ENCODE peak calls at places on chromosomes 11 and 22, in eight cellular contexts. One of them, this sample, is unnamed.
A peak's percentile ranks its signal among the peaks of the same experiment; 100 is the strongest.

GRCh38 chr22:32752868-32753520 is 48.5 kb upstream of the TIMP3 start:
- DNase-seq in sigmoid colon: peak; percentile 83
- DNase-seq in prostate gland: no peak
- DNase-seq in body of pancreas: no peak
- DNase-seq in HCT116: no peak
- DNase-seq in endothelial cell of umbilical vein: no peak
- DNase-seq in ovary: no peak
- DNase-seq in spleen: no peak
- DNase-seq in this sample: peak; percentile 77

GRCh38 chr11:1656670-1657069 is 27.1 kb downstream of the KRTAP5-5 start:
- DNase-seq in body of pancreas: no peak
- DNase-seq in prostate gland: no peak
- DNase-seq in endothelial cell of umbilical vein: no peak
- DNase-seq in spleen: peak; percentile 7
- DNase-seq in sigmoid colon: no peak
- DNase-seq in ovary: no peak
- DNase-seq in HCT116: no peak
- DNase-seq in this sample: peak; percentile 73

GRCh38 chr11:88167853-88168252 is 7.4 kb downstream of the RAB38 start:
- DNase-seq in body of pancreas: no peak
- DNase-seq in sigmoid colon: no peak
- DNase-seq in endothelial cell of umbilical vein: no peak
- DNase-seq in prostate gland: no peak
- DNase-seq in HCT116: no peak
- DNase-seq in ovary: no peak
- DNase-seq in spleen: no peak
- DNase-seq in this sample: no peak

GRCh38 chr11:131612576-131612975 is 242.2 kb downstream of the NTM start:
- DNase-seq in ovary: no peak
- DNase-seq in HCT116: no peak
- DNase-seq in sigmoid colon: no peak
- DNase-seq in spleen: no peak
- DNase-seq in prostate gland: no peak
- DNase-seq in body of pancreas: no peak
- DNase-seq in endothelial cell of umbilical vein: no peak
- DNase-seq in this sample: no peak

GRCh38 chr11:128610765-128611617 is 23.6 kb upstream of the ETS1 start:
- DNase-seq in sigmoid colon: no peak
- DNase-seq in ovary: no peak
- DNase-seq in body of pancreas: no peak
- DNase-seq in prostate gland: no peak
- DNase-seq in HCT116: no peak
- DNase-seq in spleen: peak; percentile 94
- DNase-seq in endothelial cell of umbilical vein: peak; percentile 79
- DNase-seq in this sample: no peak

GRCh38 chr11:117824571-117825537 is at the start of gene FXYD2:
- DNase-seq in ovary: peak; percentile 77
- DNase-seq in sigmoid colon: peak; percentile 87
- DNase-seq in endothelial cell of umbilical vein: peak; percentile 44
- DNase-seq in spleen: peak; percentile 77
- DNase-seq in body of pancreas: peak; percentile 37
- DNase-seq in prostate gland: no peak
- DNase-seq in HCT116: no peak
- DNase-seq in this sample: peak; percentile 86

GRCh38 chr22:41479671-41480396 is 10.9 kb downstream of the ACO2 start:
- DNase-seq in prostate gland: no peak
- DNase-seq in HCT116: no peak
- DNase-seq in endothelial cell of umbilical vein: no peak
- DNase-seq in ovary: no peak
- DNase-seq in sigmoid colon: no peak
- DNase-seq in body of pancreas: no peak
- DNase-seq in spleen: no peak
- DNase-seq in this sample: no peak

GRCh38 chr11:115916596-115916995 is 412.4 kb upstream of the CADM1 start:
- DNase-seq in endothelial cell of umbilical vein: no peak
- DNase-seq in prostate gland: no peak
- DNase-seq in HCT116: no peak
- DNase-seq in body of pancreas: no peak
- DNase-seq in spleen: no peak
- DNase-seq in sigmoid colon: no peak
- DNase-seq in ovary: no peak
- DNase-seq in this sample: no peak

GRCh38 chr22:37239336-37240239 is 4.5 kb downstream of the RAC2 start:
- DNase-seq in body of pancreas: no peak
- DNase-seq in prostate gland: no peak
- DNase-seq in HCT116: no peak
- DNase-seq in ovary: no peak
- DNase-seq in endothelial cell of umbilical vein: no peak
- DNase-seq in spleen: peak; percentile 72
- DNase-seq in sigmoid colon: peak; percentile 14
- DNase-seq in this sample: no peak
- TF ChIP-seq CTCF in body of pancreas: no peak
- TF ChIP-seq CTCF in prostate gland: no peak
- TF ChIP-seq CTCF in HCT116: no peak
- TF ChIP-seq CTCF in ovary: no peak
- TF ChIP-seq CTCF in endothelial cell of umbilical vein: no peak
- TF ChIP-seq CTCF in spleen: no peak
- TF ChIP-seq CTCF in sigmoid colon: no peak
- TF ChIP-seq CTCF in this sample: no peak

GRCh38 chr11:119992171-119993051 is 145.5 kb downstream of the TRIM29 start:
- DNase-seq in ovary: no peak
- DNase-seq in HCT116: no peak
- DNase-seq in sigmoid colon: no peak
- DNase-seq in body of pancreas: no peak
- DNase-seq in endothelial cell of umbilical vein: no peak
- DNase-seq in spleen: peak; percentile 52
- DNase-seq in prostate gland: no peak
- DNase-seq in this sample: no peak
- TF ChIP-seq POLR2A in ovary: no peak
- TF ChIP-seq POLR2A in HCT116: no peak
- TF ChIP-seq POLR2A in sigmoid colon: no peak
- TF ChIP-seq POLR2A in body of pancreas: no peak
- TF ChIP-seq POLR2A in endothelial cell of umbilical vein: no peak
- TF ChIP-seq POLR2A in spleen: no peak
- TF ChIP-seq POLR2A in prostate gland: no peak
- TF ChIP-seq POLR2A in this sample: no peak

DNA sequence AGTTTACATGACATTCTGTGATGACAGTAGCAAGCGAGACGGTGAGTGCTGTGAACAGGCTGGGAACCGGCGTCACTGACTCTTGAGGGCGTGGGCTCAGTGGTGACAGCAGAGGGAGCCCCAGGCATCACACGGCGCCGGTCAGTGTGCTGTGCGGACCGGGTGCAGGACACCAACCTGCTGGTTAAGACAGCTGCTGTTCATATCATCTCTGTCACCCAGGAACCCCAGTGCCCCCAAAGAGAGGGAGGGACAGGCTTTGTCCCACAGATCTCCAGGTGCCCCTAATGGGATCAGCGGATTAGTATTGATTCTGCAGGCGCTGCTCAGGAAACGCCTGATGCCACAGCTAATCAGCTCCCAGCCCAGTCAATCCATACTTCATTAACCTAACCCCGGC is 18.4 kb downstream of the B3GAT1 start:
- DNase-seq in endothelial cell of umbilical vein: no peak
- DNase-seq in body of pancreas: no peak
- DNase-seq in sigmoid colon: no peak
- DNase-seq in prostate gland: peak; percentile 17
- DNase-seq in HCT116: peak; percentile 2
- DNase-seq in spleen: no peak
- DNase-seq in ovary: no peak
- DNase-seq in this sample: no peak
- TF ChIP-seq CTCF in endothelial cell of umbilical vein: no peak
- TF ChIP-seq CTCF in body of pancreas: peak; percentile 21
- TF ChIP-seq CTCF in sigmoid colon: no peak
- TF ChIP-seq CTCF in prostate gland: peak; percentile 26
- TF ChIP-seq CTCF in HCT116: peak; percentile 36
- TF ChIP-seq CTCF in spleen: no peak
- TF ChIP-seq CTCF in ovary: no peak
- TF ChIP-seq CTCF in this sample: no peak

GRCh38 chr11:67318239-67318555 is 14.9 kb downstream of the SSH3 start:
- DNase-seq in spleen: no peak
- DNase-seq in sigmoid colon: no peak
- DNase-seq in ovary: no peak
- DNase-seq in endothelial cell of umbilical vein: no peak
- DNase-seq in prostate gland: no peak
- DNase-seq in body of pancreas: no peak
- DNase-seq in HCT116: no peak
- DNase-seq in this sample: no peak

GRCh38 chr11:67320011-67320410 is 16.7 kb downstream of the SSH3 start:
- DNase-seq in HCT116: no peak
- DNase-seq in endothelial cell of umbilical vein: no peak
- DNase-seq in prostate gland: no peak
- DNase-seq in body of pancreas: no peak
- DNase-seq in ovary: no peak
- DNase-seq in spleen: no peak
- DNase-seq in sigmoid colon: no peak
- DNase-seq in this sample: no peak

GRCh38 chr11:67316882-67317364 is 13.6 kb downstream of the SSH3 start:
- DNase-seq in sigmoid colon: no peak
- DNase-seq in spleen: no peak
- DNase-seq in body of pancreas: no peak
- DNase-seq in HCT116: peak; percentile 45
- DNase-seq in ovary: no peak
- DNase-seq in endothelial cell of umbilical vein: no peak
- DNase-seq in prostate gland: no peak
- DNase-seq in this sample: no peak

GRCh38 chr11:67315325-67315909 is 12.1 kb downstream of the SSH3 start:
- DNase-seq in prostate gland: no peak
- DNase-seq in spleen: no peak
- DNase-seq in body of pancreas: no peak
- DNase-seq in endothelial cell of umbilical vein: no peak
- DNase-seq in ovary: no peak
- DNase-seq in HCT116: no peak
- DNase-seq in sigmoid colon: no peak
- DNase-seq in this sample: no peak

GRCh38 chr11:67317365-67318238 is 14.3 kb downstream of the SSH3 start:
- DNase-seq in endothelial cell of umbilical vein: peak; percentile 96
- DNase-seq in prostate gland: peak; percentile 96
- DNase-seq in HCT116: peak; percentile 90
- DNase-seq in ovary: peak; percentile 98
- DNase-seq in spleen: peak; percentile 99
- DNase-seq in body of pancreas: peak; percentile 99
- DNase-seq in sigmoid colon: peak; percentile 97
- DNase-seq in this sample: peak; percentile 95
- TF ChIP-seq POLR2A in endothelial cell of umbilical vein: peak; percentile 87
- TF ChIP-seq POLR2A in prostate gland: peak; percentile 83
- TF ChIP-seq POLR2A in HCT116: peak; percentile 55
- TF ChIP-seq POLR2A in ovary: peak; percentile 43
- TF ChIP-seq POLR2A in spleen: peak; percentile 16
- TF ChIP-seq POLR2A in body of pancreas: peak; percentile 69
- TF ChIP-seq POLR2A in sigmoid colon: no peak
- TF ChIP-seq POLR2A in this sample: no peak

GRCh38 chr11:26823963-26824362 is 102.1 kb upstream of the SLC5A12 start:
- DNase-seq in HCT116: no peak
- DNase-seq in spleen: no peak
- DNase-seq in endothelial cell of umbilical vein: no peak
- DNase-seq in sigmoid colon: no peak
- DNase-seq in prostate gland: no peak
- DNase-seq in body of pancreas: no peak
- DNase-seq in ovary: no peak
- DNase-seq in this sample: no peak
- TF ChIP-seq CTCF in HCT116: no peak
- TF ChIP-seq CTCF in spleen: no peak
- TF ChIP-seq CTCF in endothelial cell of umbilical vein: no peak
- TF ChIP-seq CTCF in sigmoid colon: no peak
- TF ChIP-seq CTCF in prostate gland: no peak
- TF ChIP-seq CTCF in body of pancreas: no peak
- TF ChIP-seq CTCF in ovary: no peak
- TF ChIP-seq CTCF in this sample: no peak

GRCh38 chr11:26842458-26842841 is 120.6 kb upstream of the SLC5A12 start:
- DNase-seq in spleen: no peak
- DNase-seq in prostate gland: no peak
- DNase-seq in endothelial cell of umbilical vein: no peak
- DNase-seq in sigmoid colon: peak; percentile 63
- DNase-seq in HCT116: no peak
- DNase-seq in body of pancreas: no peak
- DNase-seq in ovary: no peak
- DNase-seq in this sample: no peak
- TF ChIP-seq POLR2A in spleen: no peak
- TF ChIP-seq POLR2A in prostate gland: no peak
- TF ChIP-seq POLR2A in endothelial cell of umbilical vein: no peak
- TF ChIP-seq POLR2A in sigmoid colon: no peak
- TF ChIP-seq POLR2A in HCT116: no peak
- TF ChIP-seq POLR2A in body of pancreas: no peak
- TF ChIP-seq POLR2A in ovary: no peak
- TF ChIP-seq POLR2A in this sample: no peak

GRCh38 chr11:70226967-70227366 is 23.9 kb downstream of the FADD start:
- DNase-seq in body of pancreas: no peak
- DNase-seq in HCT116: peak; percentile 23
- DNase-seq in endothelial cell of umbilical vein: no peak
- DNase-seq in ovary: no peak
- DNase-seq in sigmoid colon: no peak
- DNase-seq in prostate gland: no peak
- DNase-seq in spleen: no peak
- DNase-seq in this sample: no peak
- TF ChIP-seq CTCF in body of pancreas: no peak
- TF ChIP-seq CTCF in HCT116: peak; percentile 30
- TF ChIP-seq CTCF in endothelial cell of umbilical vein: peak; percentile 22
- TF ChIP-seq CTCF in ovary: no peak
- TF ChIP-seq CTCF in sigmoid colon: no peak
- TF ChIP-seq CTCF in prostate gland: no peak
- TF ChIP-seq CTCF in spleen: no peak
- TF ChIP-seq CTCF in this sample: no peak